ENCODE peak calls at places on chromosomes 3 and 15, in four cellular contexts. G is COR-L47, E is AML-193, W is EL. M is an unnamed sample.

GRCh38 chr3:5022187-5022965 is 43.1 kb downstream of the BHLHE40 start:
- DNase-seq in G (no peak), E (no peak), W (peak), M (no peak)

GRCh38 chr15:79904256-79904655 is 7.4 kb upstream of the MTHFS start:
- DNase-seq in G (no peak), E (no peak), W (no peak), M (no peak)

GRCh38 chr15:77988386-77989301 is 88.9 kb downstream of the TBC1D2B start:
- DNase-seq in G (no peak), E (no peak), W (no peak), M (no peak)

GRCh38 chr3:59502806-59503205 is 453.0 kb upstream of the CFAP20DC start:
- DNase-seq in G (no peak), E (no peak), W (peak), M (peak)

GRCh38 chr3:141959531-141959920 is 83.1 kb downstream of the ATP1B3 start:
- DNase-seq in G (no peak), E (no peak), W (no peak), M (no peak)

GRCh38 chr3:25485673-25486072 is 57.6 kb downstream of the RARB start:
- DNase-seq in G (no peak), E (no peak), W (no peak), M (no peak)

GRCh38 chr3:10635446-10636076 is 130.2 kb upstream of the ATP2B2 start:
- DNase-seq in G (no peak), E (no peak), W (no peak), M (no peak)

GRCh38 chr3:178804606-178805005 is 267.0 kb downstream of the ZMAT3 start:
- DNase-seq in G (no peak), E (no peak), W (no peak), M (no peak)

GRCh38 chr3:94972066-94972465 is 909.2 kb downstream of the NSUN3 start:
- DNase-seq in G (no peak), E (no peak), W (no peak), M (no peak)

GRCh38 chr3:101850327-101851048 is 1.2 kb downstream of the NFKBIZ start:
- DNase-seq in G (no peak), E (peak), W (peak), M (peak)

GRCh38 chr3:180036092-180036677 is 552 bp downstream of the PEX5L start:
- DNase-seq in G (no peak), E (no peak), W (no peak), M (no peak)

GRCh38 chr15:91853501-91853967 is at the start of gene SLCO3A1:
- DNase-seq in G (peak), E (peak), W (peak), M (peak)

GRCh38 chr15:70271422-70272088 is 173.8 kb upstream of the TLE3 start:
- DNase-seq in G (peak), E (peak), W (peak), M (peak)

GRCh38 chr15:88337993-88338392 is 81.5 kb upstream of the NTRK3 start:
- DNase-seq in G (no peak), E (no peak), W (no peak), M (no peak)

GRCh38 chr3:177657243-177657642 is 460.0 kb upstream of the TBL1XR1 start:
- DNase-seq in G (no peak), E (no peak), W (no peak), M (no peak)